ENCODE peak calls at places on chromosomes 2 and 18, in six cellular contexts. N is GM12892, W is HepG2, Y is GM12878, J is K562, A is H1. G is an unnamed sample.

GRCh38 chr2:97674396-97674795 is 4.9 kb downstream of the C2orf92 start:
- DNase-seq in Y (no peak), A (no peak), J (no peak), N (no peak), W (no peak), G (no peak)

GRCh38 chr18:46469186-46469915 is 187.7 kb downstream of the LOXHD1 start:
- DNase-seq in J (no peak), N (no peak), W (no peak), Y (no peak), A (no peak), G (no peak)

GRCh38 chr18:48186084-48186798 is 222.9 kb downstream of the ZBTB7C start:
- DNase-seq in A (no peak), J (no peak), Y (no peak), W (no peak), N (no peak), G (no peak)

GRCh38 chr2:236887519-236887918 is 198.2 kb upstream of the COPS8 start:
- DNase-seq in J (no peak), N (no peak), A (peak), Y (no peak), W (no peak), G (no peak)

GRCh38 chr2:237879058-237879430 is 19.6 kb downstream of the RAMP1 start:
- DNase-seq in J (no peak), A (no peak), N (no peak), Y (no peak), W (no peak), G (no peak)

GRCh38 chr2:177633910-177634294 is 241.3 kb downstream of the AGPS start:
- DNase-seq in N (no peak), Y (no peak), A (no peak), J (no peak), W (no peak), G (no peak)

GRCh38 chr18:69109686-69110085 is 291.0 kb upstream of the DOK6 start:
- DNase-seq in A (no peak), W (no peak), N (no peak), J (no peak), Y (no peak), G (no peak)

GRCh38 chr18:48571619-48572384 is 33.0 kb downstream of the CTIF start:
- DNase-seq in J (no peak), Y (no peak), N (no peak), A (no peak), W (no peak), G (no peak)

GRCh38 chr18:35407871-35408481 is 30.8 kb upstream of the ZNF396 start:
- DNase-seq in Y (no peak), J (peak), W (peak), N (no peak), A (no peak), G (no peak)

GRCh38 chr2:35463805-35464596 is 891.6 kb upstream of the CRIM1 start:
- DNase-seq in W (no peak), N (no peak), J (no peak), Y (no peak), A (no peak), G (no peak)

GRCh38 chr2:174764281-174765063 is at the start of gene CHRNA1:
- DNase-seq in W (no peak), N (no peak), J (no peak), Y (no peak), A (no peak), G (no peak)

GRCh38 chr2:71008342-71008741 is 13.7 kb upstream of the TEX261 start:
- DNase-seq in A (no peak), N (no peak), W (no peak), J (no peak), Y (no peak), G (no peak)

GRCh38 chr2:67923696-67924095 is 139.1 kb downstream of the C1D start:
- DNase-seq in J (no peak), Y (no peak), N (no peak), W (no peak), A (no peak), G (no peak)

GRCh38 chr2:106960633-106961205 is 74.8 kb upstream of the ST6GAL2 start:
- DNase-seq in N (no peak), W (no peak), J (no peak), A (no peak), Y (no peak), G (no peak)

GRCh38 chr2:106963893-106964292 is 77.9 kb upstream of the ST6GAL2 start:
- DNase-seq in A (no peak), W (no peak), N (no peak), Y (no peak), J (no peak), G (no peak)

GRCh38 chr2:106965611-106966010 is 79.6 kb upstream of the ST6GAL2 start:
- DNase-seq in A (no peak), N (no peak), J (no peak), Y (no peak), W (no peak), G (no peak)

GRCh38 chr2:106961328-106961727 is 75.4 kb upstream of the ST6GAL2 start:
- DNase-seq in A (no peak), N (no peak), W (no peak), J (no peak), Y (no peak), G (no peak)

GRCh38 chr2:106963156-106963555 is 77.2 kb upstream of the ST6GAL2 start:
- DNase-seq in W (no peak), A (no peak), J (no peak), Y (no peak), N (no peak), G (no peak)
- TF ChIP-seq TAF1 in W (no peak), A (no peak), J (no peak), Y (no peak), N (no peak), G (no peak)

GRCh38 chr18:59357928-59358327 is 1.1 kb downstream of the LMAN1 start:
- DNase-seq in Y (no peak), N (no peak), J (peak), A (no peak), W (peak), G (no peak)

GRCh38 chr18:59359576-59359952 is 499 bp upstream of the LMAN1 start:
- DNase-seq in W (no peak), A (no peak), J (no peak), N (no peak), Y (no peak), G (no peak)

GRCh38 chr18:59354731-59355130 is 4.3 kb downstream of the LMAN1 start:
- DNase-seq in W (no peak), N (no peak), A (no peak), J (no peak), Y (no peak), G (no peak)

GRCh38 chr18:59353079-59353680 is 5.9 kb downstream of the LMAN1 start:
- DNase-seq in A (no peak), N (no peak), W (no peak), J (peak), Y (no peak), G (no peak)

DNA sequence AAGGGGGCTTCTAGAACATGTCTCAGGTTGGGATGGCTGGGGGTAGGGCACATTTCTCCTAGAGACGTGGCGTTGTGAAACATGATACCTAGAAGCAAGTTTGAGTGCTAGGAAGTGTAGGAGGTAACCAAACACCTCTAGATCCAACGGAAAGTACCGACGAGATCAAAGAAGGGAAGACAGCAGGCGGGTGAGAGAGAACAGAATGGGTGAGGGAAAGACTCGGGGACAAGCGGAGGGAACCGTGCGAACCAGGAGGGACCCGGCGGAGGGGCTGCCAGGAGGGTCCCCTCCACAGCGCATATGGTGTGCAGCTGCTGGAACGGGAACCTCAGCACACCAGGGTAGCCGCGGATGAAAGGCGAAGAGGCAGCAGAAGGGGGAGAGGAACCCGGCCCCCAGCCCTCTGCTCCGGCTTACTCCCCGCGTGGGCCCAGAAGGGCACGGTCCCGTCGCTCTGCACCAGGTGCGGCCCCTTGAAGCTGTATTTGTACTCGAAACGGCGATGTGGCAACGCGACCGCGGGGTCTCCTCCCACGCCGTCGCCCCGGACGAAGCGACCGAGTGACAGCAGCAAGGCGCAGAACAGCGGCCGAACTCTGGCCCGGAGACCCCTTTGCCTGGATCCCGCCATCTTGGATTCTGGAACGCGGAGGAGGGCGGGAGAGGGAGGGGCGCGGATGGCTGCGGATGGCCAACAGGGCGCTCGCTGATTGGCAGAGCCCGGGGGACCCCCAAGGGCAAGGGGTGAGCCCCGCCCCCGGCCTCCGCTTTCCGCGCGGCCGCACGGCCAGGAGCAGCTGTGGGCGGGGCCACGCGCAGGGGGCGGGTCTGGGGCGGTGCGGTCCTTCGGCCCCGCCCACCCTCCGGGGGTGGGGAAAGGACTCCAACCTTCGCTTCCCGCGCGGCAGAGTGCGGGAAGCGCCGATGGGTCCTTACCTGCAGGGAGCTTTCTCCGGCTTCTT is at the start of gene LMAN1:
- DNase-seq in A (peak), Y (peak), N (peak), J (peak), W (peak), G (peak)
- TF ChIP-seq POLR2A in A (peak), Y (peak), N (peak), J (peak), W (peak), G (peak)

GRCh38 chr2:8260213-8260612 is 421.6 kb upstream of the ID2 start:
- DNase-seq in A (no peak), Y (no peak), J (no peak), W (no peak), N (no peak), G (no peak)

GRCh38 chr2:8259841-8260178 is 422.0 kb upstream of the ID2 start:
- DNase-seq in N (no peak), Y (no peak), W (no peak), A (no peak), J (no peak), G (no peak)

GRCh38 chr2:8257502-8257901 is 424.4 kb upstream of the ID2 start:
- DNase-seq in W (no peak), Y (no peak), A (no peak), J (no peak), N (no peak), G (no peak)

GRCh38 chr2:8258406-8258805 is 423.4 kb upstream of the ID2 start:
- DNase-seq in A (no peak), N (no peak), Y (no peak), W (no peak), J (no peak), G (no peak)

GRCh38 chr2:8259106-8259840 is 422.6 kb upstream of the ID2 start:
- DNase-seq in W (no peak), Y (no peak), A (no peak), J (no peak), N (no peak), G (no peak)
- TF ChIP-seq TAF1 in W (no peak), Y (no peak), A (no peak), J (no peak), N (no peak), G (no peak)

GRCh38 chr2:196592912-196593881 is 46.3 kb upstream of the CCDC150 start:
- DNase-seq in Y (no peak), A (peak), N (peak), J (peak), W (no peak), G (peak)
- TF ChIP-seq POLR2A in Y (no peak), A (peak), N (no peak), J (no peak), W (no peak), G (no peak)

GRCh38 chr18:53947092-53947640 is 277.3 kb downstream of the MBD2 start:
- DNase-seq in W (peak), J (no peak), A (no peak), Y (no peak), N (no peak), G (no peak)

GRCh38 chr18:53946561-53946960 is 277.9 kb downstream of the MBD2 start:
- DNase-seq in A (no peak), W (no peak), Y (no peak), N (no peak), J (no peak), G (no peak)

GRCh38 chr18:53952700-53953099 is 271.8 kb downstream of the MBD2 start:
- DNase-seq in W (no peak), A (no peak), N (no peak), J (no peak), Y (no peak), G (no peak)

GRCh38 chr18:53944721-53945120 is 279.7 kb downstream of the MBD2 start:
- DNase-seq in W (no peak), J (peak), N (no peak), A (peak), Y (no peak), G (no peak)

DNA sequence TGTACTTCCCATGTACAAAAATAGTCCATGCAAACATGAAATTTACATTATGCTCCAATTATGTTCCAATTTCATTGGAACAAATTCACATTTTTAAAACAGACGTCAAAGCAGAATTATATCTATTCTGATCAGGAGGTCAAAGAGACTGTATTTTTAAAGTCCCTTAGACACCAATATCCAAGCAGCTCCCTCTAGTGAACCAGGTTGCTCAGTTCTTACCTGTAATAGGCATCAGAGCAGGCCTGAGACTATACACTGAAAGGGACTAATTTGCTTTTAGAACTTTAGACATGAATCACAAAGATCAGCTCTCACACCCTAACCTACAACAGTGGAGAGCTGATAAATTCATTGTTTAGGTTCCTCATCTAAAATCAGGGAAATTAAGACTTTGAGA is 273.9 kb downstream of the MBD2 start:
- DNase-seq in A (no peak), Y (no peak), W (no peak), N (no peak), J (no peak), G (no peak)
- TF ChIP-seq TAF1 in A (no peak), Y (no peak), W (no peak), N (no peak), J (no peak), G (no peak)

DNA sequence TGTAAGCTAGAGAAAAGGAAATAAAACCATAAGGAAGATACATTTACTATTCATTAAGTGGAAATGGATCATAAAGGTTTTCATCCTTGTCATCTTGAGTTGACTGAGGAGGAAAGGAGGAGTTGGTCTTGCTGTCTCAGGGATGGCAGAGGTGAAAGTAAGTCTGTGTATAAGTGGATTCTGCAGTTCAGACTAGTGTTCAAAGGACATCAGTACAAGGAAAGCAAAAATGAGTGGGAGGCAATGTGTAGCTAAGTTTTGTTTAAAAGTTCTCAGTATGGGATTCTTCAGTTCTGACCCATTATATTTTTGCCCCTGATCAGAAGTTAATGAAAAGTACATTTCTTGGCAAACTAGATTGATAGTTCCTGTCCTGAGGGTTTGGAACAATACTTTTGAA is 18.9 kb downstream of the SLC20A1 start:
- DNase-seq in N (no peak), A (no peak), W (no peak), Y (no peak), J (no peak), G (no peak)
- TF ChIP-seq POLR2A in N (peak), A (no peak), W (no peak), Y (no peak), J (peak), G (no peak)

GRCh38 chr2:160715428-160715827 is 221.8 kb upstream of the RBMS1 start:
- DNase-seq in W (no peak), J (no peak), N (no peak), Y (no peak), A (no peak), G (no peak)

GRCh38 chr2:160720098-160720497 is 226.5 kb upstream of the RBMS1 start:
- DNase-seq in W (no peak), N (no peak), A (no peak), Y (no peak), J (no peak), G (no peak)

GRCh38 chr2:160719116-160719515 is 225.5 kb upstream of the RBMS1 start:
- DNase-seq in Y (no peak), W (no peak), A (no peak), N (no peak), J (no peak), G (no peak)

DNA sequence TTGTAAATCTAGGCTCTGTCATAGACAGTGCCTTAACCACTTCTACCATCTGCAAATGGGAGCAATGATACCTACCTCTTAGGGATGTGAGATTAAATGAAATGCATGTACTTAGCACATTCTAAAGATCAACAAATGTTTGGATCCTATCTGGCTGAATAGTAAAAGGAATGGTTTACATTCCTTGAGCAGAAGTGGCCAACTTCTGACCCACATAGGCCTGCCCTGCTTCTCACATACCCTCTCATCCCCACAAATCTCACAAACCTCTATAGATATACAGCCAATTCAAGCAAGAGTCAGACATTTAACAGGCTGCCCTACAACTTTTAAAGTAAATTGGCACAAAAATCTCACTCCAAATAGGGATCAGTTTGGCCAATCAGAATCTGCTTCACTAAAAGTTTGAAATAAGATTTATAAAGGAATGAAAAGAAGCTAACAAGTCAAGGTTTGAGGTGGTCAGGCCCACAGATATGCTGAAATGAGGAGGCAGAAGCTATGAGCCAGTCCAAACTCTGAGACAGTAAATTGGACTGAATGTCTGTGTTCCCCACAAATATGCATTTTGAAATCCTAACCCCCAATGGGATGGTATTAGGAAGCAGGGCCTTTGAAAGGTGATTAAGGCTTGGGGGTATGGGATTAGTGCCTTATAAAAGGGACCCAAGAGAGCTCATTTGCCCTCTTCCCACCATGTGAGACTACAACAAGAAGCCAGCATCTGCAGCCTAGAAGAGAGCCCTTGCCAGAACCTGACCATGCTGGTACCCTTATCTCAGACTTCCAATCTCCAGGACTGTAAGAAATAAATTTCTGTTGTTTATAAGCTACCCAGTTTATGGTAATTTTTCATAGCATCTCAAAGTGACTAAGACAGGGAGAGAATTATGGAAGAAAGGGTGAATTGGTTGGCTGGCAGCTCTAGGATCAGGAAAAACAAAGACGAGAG is 227.8 kb upstream of the RBMS1 start:
- DNase-seq in W (no peak), A (no peak), Y (no peak), J (no peak), N (no peak), G (no peak)
- TF ChIP-seq TAF1 in W (no peak), A (no peak), Y (no peak), J (no peak), N (no peak), G (no peak)

GRCh38 chr2:69177063-69177771 is 164.2 kb downstream of the ANTXR1 start:
- DNase-seq in Y (no peak), A (peak), N (no peak), J (peak), W (peak), G (no peak)

GRCh38 chr2:69180974-69181373 is 168.0 kb downstream of the ANTXR1 start:
- DNase-seq in N (no peak), Y (no peak), A (no peak), J (no peak), W (peak), G (no peak)

GRCh38 chr2:69175795-69176715 is 163.1 kb downstream of the ANTXR1 start:
- DNase-seq in N (no peak), J (no peak), W (no peak), Y (no peak), A (no peak), G (no peak)

GRCh38 chr2:69180227-69180626 is 167.2 kb downstream of the ANTXR1 start:
- DNase-seq in A (no peak), W (no peak), Y (no peak), J (no peak), N (no peak), G (no peak)

DNA sequence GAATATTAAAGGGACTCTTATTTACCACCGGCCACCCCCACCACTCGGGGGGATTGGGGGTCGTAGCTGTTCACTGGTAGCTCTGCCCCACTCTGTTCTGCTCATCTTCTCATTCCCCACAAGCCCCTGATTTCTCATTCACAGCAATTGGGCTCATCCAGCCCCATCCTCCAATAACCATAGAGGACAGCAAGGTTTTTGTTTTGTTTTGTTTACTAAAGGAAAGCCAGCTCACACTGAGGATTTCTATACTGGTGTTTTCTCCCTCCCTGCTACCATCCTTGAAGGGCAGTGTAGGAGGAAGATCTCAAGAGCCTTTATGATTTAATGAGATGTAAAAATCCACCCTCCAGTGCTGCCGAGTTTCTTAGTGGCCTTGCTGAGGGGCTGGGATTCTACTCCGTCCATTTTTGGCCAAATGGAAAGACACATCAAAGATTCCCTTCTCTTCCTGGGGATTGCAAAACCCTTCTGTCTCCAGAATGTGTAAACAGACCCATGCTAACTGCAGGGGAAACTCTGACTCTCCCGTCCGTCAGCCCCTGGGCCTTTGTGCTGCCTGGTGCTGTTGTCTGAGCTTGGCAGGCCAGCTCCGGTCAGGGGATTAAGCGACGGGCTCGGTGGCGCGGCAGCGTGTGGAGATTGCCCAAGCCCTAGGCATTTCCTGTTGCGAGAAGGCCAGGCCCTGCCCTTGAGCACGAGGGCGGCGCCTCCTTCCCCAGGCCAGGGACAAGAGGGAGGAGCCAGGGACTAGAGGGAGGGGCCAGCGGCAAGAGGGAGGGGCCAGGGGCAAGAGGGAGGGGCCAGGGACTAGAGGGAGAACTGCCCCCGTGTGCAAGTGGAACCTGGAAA is 165.0 kb downstream of the ANTXR1 start:
- DNase-seq in W (peak), A (peak), Y (no peak), N (no peak), J (peak), G (no peak)
- TF ChIP-seq POLR2A in W (peak), A (peak), Y (no peak), N (no peak), J (peak), G (no peak)